ENCODE peak calls at places on chromosomes 12 and 14, in seven cellular contexts. One of them, this sample, is unnamed.
A peak's percentile ranks its signal among the peaks of the same experiment; 100 is the strongest.

GRCh38 chr12:108399514-108399913 is 60.4 kb upstream of the CMKLR1 start:
- DNase-seq in prostate gland: no peak
- DNase-seq in HepG2: no peak
- DNase-seq in tibial nerve: peak; percentile 47
- DNase-seq in transverse colon: peak; percentile 33
- DNase-seq in IMR-90: no peak
- DNase-seq in lower leg skin: no peak
- DNase-seq in this sample: no peak

GRCh38 chr14:65594153-65594881 is 181.8 kb downstream of the FUT8 start:
- DNase-seq in prostate gland: peak; percentile 38
- DNase-seq in HepG2: peak; percentile 68
- DNase-seq in tibial nerve: no peak
- DNase-seq in transverse colon: peak; percentile 62
- DNase-seq in IMR-90: no peak
- DNase-seq in lower leg skin: no peak
- DNase-seq in this sample: no peak

GRCh38 chr12:120041386-120042231 is 52.6 kb downstream of the BICDL1 start:
- DNase-seq in prostate gland: no peak
- DNase-seq in HepG2: peak; percentile 90
- DNase-seq in tibial nerve: no peak
- DNase-seq in transverse colon: no peak
- DNase-seq in IMR-90: no peak
- DNase-seq in lower leg skin: no peak
- DNase-seq in this sample: no peak

GRCh38 chr12:25866586-25867378 is 91.7 kb upstream of the RASSF8 start:
- DNase-seq in prostate gland: no peak
- DNase-seq in HepG2: no peak
- DNase-seq in tibial nerve: no peak
- DNase-seq in transverse colon: no peak
- DNase-seq in IMR-90: no peak
- DNase-seq in lower leg skin: no peak
- DNase-seq in this sample: no peak

GRCh38 chr12:7046383-7047143 is 14.0 kb upstream of the C1S start:
- DNase-seq in prostate gland: no peak
- DNase-seq in HepG2: no peak
- DNase-seq in tibial nerve: no peak
- DNase-seq in transverse colon: no peak
- DNase-seq in IMR-90: no peak
- DNase-seq in lower leg skin: no peak
- DNase-seq in this sample: no peak

GRCh38 chr12:131827961-131828534 is at the start of gene MMP17:
- DNase-seq in prostate gland: no peak
- DNase-seq in HepG2: no peak
- DNase-seq in tibial nerve: peak; percentile 46
- DNase-seq in transverse colon: peak; percentile 33
- DNase-seq in IMR-90: peak; percentile 55
- DNase-seq in lower leg skin: peak; percentile 90
- DNase-seq in this sample: peak; percentile 80

GRCh38 chr12:99959549-99960170 is 25.1 kb downstream of the ANKS1B start:
- DNase-seq in prostate gland: no peak
- DNase-seq in HepG2: peak; percentile 15
- DNase-seq in tibial nerve: no peak
- DNase-seq in transverse colon: no peak
- DNase-seq in IMR-90: no peak
- DNase-seq in lower leg skin: no peak
- DNase-seq in this sample: no peak

GRCh38 chr12:68319988-68320623 is 12.1 kb downstream of the MDM1 start:
- DNase-seq in prostate gland: no peak
- DNase-seq in HepG2: no peak
- DNase-seq in tibial nerve: peak; percentile 13
- DNase-seq in transverse colon: peak; percentile 13
- DNase-seq in IMR-90: peak; percentile 66
- DNase-seq in lower leg skin: no peak
- DNase-seq in this sample: no peak

GRCh38 chr12:9925746-9926393 is 6.3 kb downstream of the CLEC2A start:
- DNase-seq in prostate gland: no peak
- DNase-seq in HepG2: peak; percentile 9
- DNase-seq in tibial nerve: no peak
- DNase-seq in transverse colon: no peak
- DNase-seq in IMR-90: peak; percentile 41
- DNase-seq in lower leg skin: no peak
- DNase-seq in this sample: no peak

GRCh38 chr14:96085369-96085768 is 46.2 kb downstream of the C14orf132 start:
- DNase-seq in prostate gland: no peak
- DNase-seq in HepG2: no peak
- DNase-seq in tibial nerve: no peak
- DNase-seq in transverse colon: no peak
- DNase-seq in IMR-90: no peak
- DNase-seq in lower leg skin: no peak
- DNase-seq in this sample: no peak

GRCh38 chr12:59446156-59446555 is 149.7 kb upstream of the SLC16A7 start:
- DNase-seq in prostate gland: no peak
- DNase-seq in HepG2: no peak
- DNase-seq in tibial nerve: no peak
- DNase-seq in transverse colon: no peak
- DNase-seq in IMR-90: no peak
- DNase-seq in lower leg skin: no peak
- DNase-seq in this sample: no peak

GRCh38 chr12:42296503-42297109 is 29.3 kb downstream of the ZCRB1 start:
- DNase-seq in prostate gland: no peak
- DNase-seq in HepG2: peak; percentile 50
- DNase-seq in tibial nerve: no peak
- DNase-seq in transverse colon: no peak
- DNase-seq in IMR-90: no peak
- DNase-seq in lower leg skin: no peak
- DNase-seq in this sample: no peak

GRCh38 chr12:45425426-45425825 is 209.5 kb downstream of the ANO6 start:
- DNase-seq in prostate gland: no peak
- DNase-seq in HepG2: no peak
- DNase-seq in tibial nerve: no peak
- DNase-seq in transverse colon: no peak
- DNase-seq in IMR-90: peak; percentile 78
- DNase-seq in lower leg skin: no peak
- DNase-seq in this sample: no peak
- H3K4me3 ChIP-seq in prostate gland: no peak overlapping the region
- H3K4me3 ChIP-seq in HepG2: no peak overlapping the region
- H3K4me3 ChIP-seq in tibial nerve: no peak overlapping the region
- H3K4me3 ChIP-seq in transverse colon: no peak overlapping the region
- H3K4me3 ChIP-seq in IMR-90: no peak overlapping the region
- H3K4me3 ChIP-seq in lower leg skin: no peak overlapping the region
- H3K4me3 ChIP-seq in this sample: no peak overlapping the region

DNA sequence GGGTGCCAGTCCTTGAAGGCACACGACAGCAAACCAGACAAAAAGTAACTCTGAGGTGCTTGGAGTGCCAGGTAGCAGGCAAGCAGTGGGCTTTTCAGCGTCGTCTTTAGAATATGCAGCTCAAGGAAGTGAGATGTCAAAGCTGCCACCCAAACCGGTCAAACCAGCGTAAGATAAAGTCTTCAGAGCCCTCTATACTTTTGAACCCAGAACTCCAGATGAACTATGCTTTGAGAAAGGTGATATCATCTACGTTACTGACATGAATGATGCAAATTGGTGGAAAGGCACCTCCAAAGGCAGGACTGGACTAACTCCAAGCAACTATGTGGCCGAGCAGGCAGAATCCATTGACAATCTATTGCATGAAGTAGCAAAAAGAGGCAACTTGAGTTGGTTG is 95.9 kb downstream of the TBX3 start:
- DNase-seq in prostate gland: no peak
- DNase-seq in HepG2: no peak
- DNase-seq in tibial nerve: no peak
- DNase-seq in transverse colon: no peak
- DNase-seq in IMR-90: no peak
- DNase-seq in lower leg skin: no peak
- DNase-seq in this sample: no peak
- TF ChIP-seq POLR2A in prostate gland: no peak
- TF ChIP-seq POLR2A in HepG2: no peak
- TF ChIP-seq POLR2A in tibial nerve: no peak
- TF ChIP-seq POLR2A in transverse colon: no peak
- TF ChIP-seq POLR2A in IMR-90: no peak
- TF ChIP-seq POLR2A in lower leg skin: no peak
- TF ChIP-seq POLR2A in this sample: no peak

GRCh38 chr14:105062048-105062433 is 3.2 kb downstream of the GPR132 start:
- DNase-seq in prostate gland: no peak
- DNase-seq in HepG2: no peak
- DNase-seq in tibial nerve: no peak
- DNase-seq in transverse colon: no peak
- DNase-seq in IMR-90: no peak
- DNase-seq in lower leg skin: peak; percentile 84
- DNase-seq in this sample: no peak
- H3K4me3 ChIP-seq in prostate gland: no peak overlapping the region
- H3K4me3 ChIP-seq in HepG2: no peak overlapping the region
- H3K4me3 ChIP-seq in tibial nerve: peak overlapping the region; percentile 17
- H3K4me3 ChIP-seq in transverse colon: no peak overlapping the region
- H3K4me3 ChIP-seq in IMR-90: no peak overlapping the region
- H3K4me3 ChIP-seq in lower leg skin: no peak overlapping the region
- H3K4me3 ChIP-seq in this sample: no peak overlapping the region

DNA sequence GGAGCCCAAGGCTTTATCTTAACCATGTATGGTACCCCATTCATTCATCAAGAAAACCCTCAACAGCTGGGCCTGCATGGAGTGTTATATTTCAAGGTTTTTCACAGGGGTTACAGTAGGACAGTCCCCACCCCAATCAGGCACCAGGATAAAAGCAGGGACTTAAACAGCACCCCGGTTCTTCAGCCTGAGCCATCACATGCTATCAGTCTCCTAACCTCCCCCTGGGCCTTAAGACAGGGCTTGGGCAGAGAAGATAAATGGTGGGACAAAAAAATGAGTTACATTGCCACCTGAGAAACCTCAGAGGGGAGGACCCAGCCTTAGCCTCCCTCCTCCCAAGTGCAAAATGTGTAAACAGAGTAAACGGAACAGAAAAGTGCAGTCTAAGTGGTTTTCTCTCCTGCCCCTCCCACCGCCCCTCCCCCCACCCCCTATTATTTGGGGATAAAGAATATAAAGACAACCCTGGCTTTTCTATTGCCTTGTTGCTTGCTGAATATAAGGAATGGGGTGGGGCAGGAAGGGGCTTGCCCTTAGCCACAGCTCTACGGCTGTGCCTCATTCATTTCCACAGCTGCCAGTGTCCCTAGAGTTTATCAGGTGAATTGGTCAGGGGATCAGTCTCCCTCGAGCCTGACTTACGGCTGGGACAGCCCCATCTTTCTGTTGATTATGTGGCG is 18.7 kb downstream of the MAP3K12 start:
- DNase-seq in prostate gland: no peak
- DNase-seq in HepG2: no peak
- DNase-seq in tibial nerve: no peak
- DNase-seq in transverse colon: no peak
- DNase-seq in IMR-90: no peak
- DNase-seq in lower leg skin: no peak
- DNase-seq in this sample: no peak
- TF ChIP-seq POLR2A in prostate gland: no peak
- TF ChIP-seq POLR2A in HepG2: peak; percentile 13
- TF ChIP-seq POLR2A in tibial nerve: no peak
- TF ChIP-seq POLR2A in transverse colon: no peak
- TF ChIP-seq POLR2A in IMR-90: peak; percentile 1
- TF ChIP-seq POLR2A in lower leg skin: no peak
- TF ChIP-seq POLR2A in this sample: no peak

GRCh38 chr12:110046451-110047187 is 1.7 kb downstream of the C12orf76 start:
- DNase-seq in prostate gland: no peak
- DNase-seq in HepG2: peak; percentile 35
- DNase-seq in tibial nerve: no peak
- DNase-seq in transverse colon: no peak
- DNase-seq in IMR-90: no peak
- DNase-seq in lower leg skin: no peak
- DNase-seq in this sample: no peak
- H3K4me3 ChIP-seq in prostate gland: no peak overlapping the region
- H3K4me3 ChIP-seq in HepG2: peak overlapping the region; percentile 73
- H3K4me3 ChIP-seq in tibial nerve: peak overlapping the region; percentile 93
- H3K4me3 ChIP-seq in transverse colon: no peak overlapping the region
- H3K4me3 ChIP-seq in IMR-90: no peak overlapping the region
- H3K4me3 ChIP-seq in lower leg skin: no peak overlapping the region
- H3K4me3 ChIP-seq in this sample: no peak overlapping the region

GRCh38 chr14:85175556-85175955 is 354.4 kb upstream of the FLRT2 start:
- DNase-seq in prostate gland: no peak
- DNase-seq in HepG2: no peak
- DNase-seq in tibial nerve: no peak
- DNase-seq in transverse colon: no peak
- DNase-seq in IMR-90: peak; percentile 79
- DNase-seq in lower leg skin: no peak
- DNase-seq in this sample: no peak
- TF ChIP-seq POLR2A in prostate gland: no peak
- TF ChIP-seq POLR2A in HepG2: no peak
- TF ChIP-seq POLR2A in tibial nerve: no peak
- TF ChIP-seq POLR2A in transverse colon: no peak
- TF ChIP-seq POLR2A in IMR-90: no peak
- TF ChIP-seq POLR2A in lower leg skin: no peak
- TF ChIP-seq POLR2A in this sample: no peak

GRCh38 chr14:72726444-72726843 is 167.5 kb downstream of the DPF3 start:
- DNase-seq in prostate gland: no peak
- DNase-seq in HepG2: no peak
- DNase-seq in tibial nerve: no peak
- DNase-seq in transverse colon: no peak
- DNase-seq in IMR-90: peak; percentile 71
- DNase-seq in lower leg skin: no peak
- DNase-seq in this sample: no peak
- H3K4me3 ChIP-seq in prostate gland: no peak overlapping the region
- H3K4me3 ChIP-seq in HepG2: no peak overlapping the region
- H3K4me3 ChIP-seq in tibial nerve: no peak overlapping the region
- H3K4me3 ChIP-seq in transverse colon: no peak overlapping the region
- H3K4me3 ChIP-seq in IMR-90: no peak overlapping the region
- H3K4me3 ChIP-seq in lower leg skin: no peak overlapping the region
- H3K4me3 ChIP-seq in this sample: no peak overlapping the region